ENCODE peak calls at places on chromosome 19, in seven cellular contexts. U, Y, F, N, K, Z and W are unnamed samples.

GRCh38 chr19:2546128-2547032 is 70.5 kb downstream of the GADD45B start:
- DNase-seq in F (peak; percentile 66), K (peak; percentile 87), Z (no peak), U (no peak), N (no peak), Y (no peak), W (peak; percentile 95)

GRCh38 chr19:58543826-58544590 is at the start of gene TRIM28:
- DNase-seq in K (peak; percentile 98), U (peak; percentile 98), Z (peak; percentile 99), N (peak; percentile 99), F (peak; percentile 99), Y (peak; percentile 100), W (peak; percentile 95)

GRCh38 chr19:51927859-51928258 is 587 bp downstream of the ZNF613 start:
- DNase-seq in U (no peak), F (no peak), Z (no peak), Y (no peak), K (no peak), N (no peak), W (no peak)

GRCh38 chr19:50750010-50750409 is 20.3 kb upstream of the GPR32 start:
- DNase-seq in F (peak; percentile 6), U (no peak), Z (no peak), K (no peak), N (no peak), Y (no peak), W (no peak)

GRCh38 chr19:1312732-1313694 is 27.3 kb downstream of the EFNA2 start:
- DNase-seq in F (peak; percentile 80), U (no peak), Z (peak; percentile 63), N (peak; percentile 58), Y (no peak), K (no peak), W (no peak)

GRCh38 chr19:38506723-38507550 is 73.4 kb downstream of the RYR1 start:
- DNase-seq in K (peak; percentile 59), F (peak; percentile 68), Y (peak; percentile 53), U (peak; percentile 6), Z (peak; percentile 5), N (no peak), W (peak; percentile 87)

GRCh38 chr19:49113762-49114629 is at the start of gene LIN7B:
- DNase-seq in N (peak; percentile 54), K (peak; percentile 47), U (no peak), Z (peak; percentile 57), Y (peak; percentile 84), F (peak; percentile 77), W (peak; percentile 81)

GRCh38 chr19:49114630-49115363 is 627 bp downstream of the LIN7B start:
- DNase-seq in Y (peak; percentile 75), U (no peak), Z (peak; percentile 55), N (peak; percentile 33), F (peak; percentile 67), K (peak; percentile 65), W (no peak)

GRCh38 chr19:48613024-48613851 is 1.6 kb downstream of the FAM83E start:
- DNase-seq in U (no peak), N (no peak), Z (no peak), K (no peak), F (peak; percentile 98), Y (no peak), W (no peak)

GRCh38 chr19:38729653-38730469 is 14.4 kb downstream of the CAPN12 start:
- DNase-seq in U (no peak), Z (peak; percentile 47), N (peak; percentile 44), Y (peak; percentile 87), F (peak; percentile 63), K (no peak), W (no peak)

GRCh38 chr19:51407631-51408131 is 9.8 kb downstream of the SIGLEC10 start:
- DNase-seq in F (peak; percentile 15), Z (peak; percentile 15), Y (no peak), K (no peak), N (peak; percentile 17), U (no peak), W (no peak)

GRCh38 chr19:16164222-16164890 is 9.0 kb downstream of the CIB3 start:
- DNase-seq in Z (no peak), U (no peak), K (no peak), N (no peak), F (no peak), Y (no peak), W (no peak)